ENCODE peak calls at places on chromosomes 2 and 18, in six cellular contexts. G is upper lobe of left lung, I is GM12891, K is suprapubic skin, H is GM12892, W is NB4. E is an unnamed sample.

GRCh38 chr18:13558132-13558531 is 168.2 kb downstream of the FAM210A start:
- DNase-seq in G (no peak), I (peak), K (no peak), H (no peak), W (peak), E (peak)

GRCh38 chr2:59233448-59233847 is 992.3 kb upstream of the FANCL start:
- DNase-seq in G (no peak), I (no peak), K (no peak), H (no peak), W (no peak), E (no peak)

GRCh38 chr2:179222076-179222475 is 42.6 kb downstream of the SESTD1 start:
- DNase-seq in G (no peak), I (no peak), K (no peak), H (no peak), W (no peak), E (no peak)

GRCh38 chr2:191665286-191665685 is 12.7 kb upstream of the NABP1 start:
- DNase-seq in G (no peak), I (no peak), K (no peak), H (no peak), W (peak), E (no peak)

GRCh38 chr18:30684825-30685481 is 357.6 kb downstream of the DSC3 start:
- DNase-seq in G (no peak), I (no peak), K (no peak), H (no peak), W (no peak), E (no peak)

GRCh38 chr2:233416199-233416598 is 61.9 kb downstream of the DGKD start:
- DNase-seq in G (no peak), I (no peak), K (no peak), H (no peak), W (no peak), E (no peak)

GRCh38 chr2:102514061-102514785 is 41.2 kb downstream of the SLC9A4 start:
- DNase-seq in G (no peak), I (no peak), K (no peak), H (no peak), W (peak), E (peak)

GRCh38 chr2:46230115-46230571 is 67.1 kb upstream of the EPAS1 start:
- DNase-seq in G (peak), I (no peak), K (no peak), H (no peak), W (peak), E (no peak)

GRCh38 chr18:3248670-3249359 is 1.2 kb downstream of the MYL12A start:
- DNase-seq in G (no peak), I (no peak), K (no peak), H (no peak), W (peak), E (no peak)

GRCh38 chr18:9233771-9234440 is 97.3 kb downstream of the ANKRD12 start:
- DNase-seq in G (peak), I (no peak), K (no peak), H (no peak), W (no peak), E (no peak)

GRCh38 chr2:22729466-22729865 is 655.5 kb upstream of the KLHL29 start:
- DNase-seq in G (no peak), I (no peak), K (no peak), H (no peak), W (no peak), E (no peak)

GRCh38 chr18:36185901-36186460 is 1.3 kb upstream of the MOCOS start:
- DNase-seq in G (peak), I (no peak), K (no peak), H (no peak), W (no peak), E (no peak)

GRCh38 chr18:36186461-36187137 is 698 bp upstream of the MOCOS start:
- DNase-seq in G (peak), I (peak), K (peak), H (no peak), W (no peak), E (peak)

GRCh38 chr18:36187826-36188721 is 777 bp downstream of the MOCOS start:
- DNase-seq in G (peak), I (peak), K (peak), H (no peak), W (no peak), E (peak)

GRCh38 chr18:36188912-36189311 is 1.6 kb downstream of the MOCOS start:
- DNase-seq in G (no peak), I (no peak), K (no peak), H (no peak), W (no peak), E (no peak)

GRCh38 chr18:36187138-36187825 is at the start of gene MOCOS:
- DNase-seq in G (peak), I (peak), K (peak), H (peak), W (peak), E (peak)
- TF ChIP-seq POLR2A in G (peak), I (no peak), K (no peak), H (no peak), W (no peak), E (peak)

DNA sequence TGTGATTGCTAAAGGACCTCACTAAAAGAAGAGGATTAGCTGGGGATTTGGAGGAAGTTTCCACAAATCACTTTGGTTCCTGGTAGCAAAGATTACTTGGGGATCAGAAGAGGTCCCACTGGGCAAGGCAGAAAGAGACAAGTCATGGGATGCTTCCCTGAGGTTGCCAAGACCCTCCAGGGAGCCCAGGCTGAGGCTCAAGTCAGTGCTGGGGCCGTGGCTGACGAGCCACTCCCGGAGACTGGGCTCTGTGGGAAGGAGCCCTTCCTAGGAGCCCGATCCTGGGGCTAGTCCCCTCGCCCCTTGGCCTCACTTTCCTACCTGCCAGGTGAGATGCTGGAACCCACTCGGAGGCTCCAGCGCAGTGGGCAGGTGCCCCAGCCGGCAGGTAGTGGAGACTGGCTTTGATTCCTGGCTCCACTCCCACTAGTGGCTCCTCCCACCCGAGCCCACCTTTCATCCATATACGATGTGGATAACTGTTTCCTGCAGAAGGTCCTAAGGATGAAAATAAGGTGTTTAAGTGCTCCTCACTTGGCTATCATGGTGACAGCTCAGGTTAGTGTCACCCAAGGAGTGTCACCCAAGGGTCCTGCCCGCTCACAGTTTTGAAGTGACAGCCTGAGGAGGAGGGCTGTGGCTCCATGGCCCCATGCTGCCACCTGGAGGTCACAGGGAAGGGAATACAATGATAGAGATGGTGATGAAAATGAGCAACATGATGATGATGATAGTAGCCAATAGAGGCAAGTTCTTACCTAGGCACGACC is 100.5 kb downstream of the CAPN13 start:
- DNase-seq in G (peak), I (peak), K (peak), H (peak), W (peak), E (peak)
- TF ChIP-seq POLR2A in G (no peak), I (no peak), K (no peak), H (no peak), W (no peak), E (no peak)

GRCh38 chr2:237895544-237896506 is 36.4 kb downstream of the RAMP1 start:
- DNase-seq in G (peak), I (no peak), K (peak), H (no peak), W (no peak), E (peak)
- TF ChIP-seq POLR2A in G (no peak), I (no peak), K (no peak), H (no peak), W (no peak), E (no peak)

GRCh38 chr2:195657634-195658540 is 861 bp downstream of the SLC39A10 start:
- DNase-seq in G (peak), I (peak), K (peak), H (peak), W (peak), E (no peak)
- TF ChIP-seq POLR2A in G (peak), I (no peak), K (no peak), H (peak), W (peak), E (no peak)

DNA sequence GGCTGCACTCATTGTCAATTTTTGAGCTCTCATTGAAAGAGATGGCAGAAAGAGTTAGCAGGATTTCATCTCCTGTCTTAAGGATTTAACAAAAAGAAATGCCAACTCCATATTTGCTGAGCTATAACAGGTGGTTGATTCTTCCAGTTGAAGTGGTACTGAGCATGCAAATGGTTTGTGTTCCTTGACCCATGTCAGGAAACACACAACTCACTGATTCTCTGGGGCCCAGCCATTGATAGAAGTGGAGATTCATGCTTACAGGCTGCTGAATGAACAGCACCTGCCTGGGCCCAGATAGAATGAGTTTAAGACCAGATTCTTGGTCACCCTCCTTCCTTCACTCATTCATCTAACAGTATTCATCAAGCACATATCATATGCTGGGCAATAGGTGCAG is 128.9 kb downstream of the CERS6 start:
- DNase-seq in G (no peak), I (no peak), K (no peak), H (no peak), W (no peak), E (no peak)
- TF ChIP-seq POLR2A in G (no peak), I (no peak), K (no peak), H (no peak), W (no peak), E (no peak)

GRCh38 chr2:216108967-216109921 is at the start of gene XRCC5:
- DNase-seq in G (peak), I (peak), K (peak), H (peak), W (peak), E (peak)
- TF ChIP-seq POLR2A in G (peak), I (peak), K (peak), H (peak), W (peak), E (peak)

GRCh38 chr2:224690868-224691267 is 25.3 kb downstream of the CCDC195 start:
- DNase-seq in G (no peak), I (no peak), K (no peak), H (no peak), W (no peak), E (no peak)
- TF ChIP-seq POLR2A in G (no peak), I (no peak), K (no peak), H (no peak), W (no peak), E (no peak)

E was measured in H54.